ENCODE peak calls at places on chromosome 20, in seven cellular contexts. One of them, this sample, is unnamed.

GRCh38 chr20:62437985-62438384 is 10.6 kb upstream of the RBBP8NL start:
- DNase-seq in K562: no peak
- DNase-seq in HepG2: no peak
- DNase-seq in SK-N-SH: no peak
- DNase-seq in HCT116: no peak
- DNase-seq in GM12878: no peak
- DNase-seq in H1: no peak
- DNase-seq in this sample: no peak

GRCh38 chr20:21436186-21436585 is 38.9 kb upstream of the NKX2-4 start:
- DNase-seq in K562: no peak
- DNase-seq in H1: no peak
- DNase-seq in GM12878: no peak
- DNase-seq in HepG2: peak
- DNase-seq in SK-N-SH: no peak
- DNase-seq in HCT116: peak
- DNase-seq in this sample: no peak

GRCh38 chr20:19603390-19603753 is 154.7 kb upstream of the RIN2 start:
- DNase-seq in K562: no peak
- DNase-seq in HCT116: no peak
- DNase-seq in HepG2: no peak
- DNase-seq in H1: no peak
- DNase-seq in GM12878: no peak
- DNase-seq in SK-N-SH: no peak
- DNase-seq in this sample: no peak

GRCh38 chr20:38172344-38172743 is 7.3 kb upstream of the TGM2 start:
- DNase-seq in HCT116: no peak
- DNase-seq in K562: peak
- DNase-seq in H1: no peak
- DNase-seq in SK-N-SH: no peak
- DNase-seq in GM12878: no peak
- DNase-seq in HepG2: peak
- DNase-seq in this sample: no peak

GRCh38 chr20:21353236-21353635 is 44.1 kb downstream of the NKX2-4 start:
- DNase-seq in HCT116: no peak
- DNase-seq in HepG2: no peak
- DNase-seq in SK-N-SH: no peak
- DNase-seq in GM12878: no peak
- DNase-seq in K562: no peak
- DNase-seq in H1: no peak
- DNase-seq in this sample: no peak

GRCh38 chr20:5691918-5692618 is 58.1 kb upstream of the SHLD1 start:
- DNase-seq in K562: no peak
- DNase-seq in H1: no peak
- DNase-seq in HepG2: peak
- DNase-seq in SK-N-SH: no peak
- DNase-seq in GM12878: peak
- DNase-seq in HCT116: no peak
- DNase-seq in this sample: no peak

GRCh38 chr20:61861054-61861841 is 204.4 kb downstream of the TAF4 start:
- DNase-seq in HepG2: no peak
- DNase-seq in K562: no peak
- DNase-seq in H1: no peak
- DNase-seq in HCT116: no peak
- DNase-seq in GM12878: no peak
- DNase-seq in SK-N-SH: no peak
- DNase-seq in this sample: no peak

GRCh38 chr20:54043044-54043967 is 27.1 kb downstream of the BCAS1 start:
- DNase-seq in HCT116: no peak
- DNase-seq in K562: peak
- DNase-seq in SK-N-SH: no peak
- DNase-seq in GM12878: no peak
- DNase-seq in HepG2: no peak
- DNase-seq in H1: no peak
- DNase-seq in this sample: no peak

GRCh38 chr20:16709017-16709416 is 20.8 kb upstream of the SNRPB2 start:
- DNase-seq in HCT116: no peak
- DNase-seq in SK-N-SH: no peak
- DNase-seq in H1: no peak
- DNase-seq in HepG2: no peak
- DNase-seq in GM12878: no peak
- DNase-seq in K562: no peak
- DNase-seq in this sample: no peak

GRCh38 chr20:51696304-51697118 is 71.7 kb downstream of the ATP9A start:
- DNase-seq in GM12878: no peak
- DNase-seq in K562: no peak
- DNase-seq in HCT116: no peak
- DNase-seq in HepG2: no peak
- DNase-seq in SK-N-SH: peak
- DNase-seq in H1: no peak
- DNase-seq in this sample: no peak

GRCh38 chr20:62069741-62070216 is 4.1 kb upstream of the TAF4 start:
- DNase-seq in H1: no peak
- DNase-seq in HCT116: no peak
- DNase-seq in SK-N-SH: no peak
- DNase-seq in HepG2: no peak
- DNase-seq in GM12878: no peak
- DNase-seq in K562: no peak
- DNase-seq in this sample: no peak

GRCh38 chr20:9916776-9917175 is 77.9 kb upstream of the PAK5 start:
- DNase-seq in K562: no peak
- DNase-seq in SK-N-SH: no peak
- DNase-seq in GM12878: no peak
- DNase-seq in H1: no peak
- DNase-seq in HCT116: no peak
- DNase-seq in HepG2: no peak
- DNase-seq in this sample: no peak

GRCh38 chr20:63819224-63819917 is 11.7 kb downstream of the ZBTB46 start:
- DNase-seq in K562: peak
- DNase-seq in H1: no peak
- DNase-seq in SK-N-SH: no peak
- DNase-seq in GM12878: no peak
- DNase-seq in HCT116: no peak
- DNase-seq in HepG2: peak
- DNase-seq in this sample: peak

GRCh38 chr20:64107736-64108457 is 532 bp upstream of the NPBWR2 start:
- DNase-seq in SK-N-SH: no peak
- DNase-seq in HCT116: no peak
- DNase-seq in K562: peak
- DNase-seq in H1: peak
- DNase-seq in HepG2: no peak
- DNase-seq in GM12878: no peak
- DNase-seq in this sample: no peak

GRCh38 chr20:19404836-19405235 is 192.4 kb downstream of the SLC24A3 start:
- DNase-seq in HepG2: no peak
- DNase-seq in H1: no peak
- DNase-seq in HCT116: no peak
- DNase-seq in SK-N-SH: no peak
- DNase-seq in GM12878: no peak
- DNase-seq in K562: no peak
- DNase-seq in this sample: no peak

GRCh38 chr20:47196091-47197081 is 160.1 kb downstream of the ZMYND8 start:
- DNase-seq in GM12878: peak
- DNase-seq in HCT116: peak
- DNase-seq in SK-N-SH: peak
- DNase-seq in H1: peak
- DNase-seq in K562: peak
- DNase-seq in HepG2: peak
- DNase-seq in this sample: peak

GRCh38 chr20:3781153-3781910 is at the start of gene SPEF1:
- DNase-seq in GM12878: peak
- DNase-seq in K562: peak
- DNase-seq in SK-N-SH: peak
- DNase-seq in HepG2: peak
- DNase-seq in HCT116: peak
- DNase-seq in H1: peak
- DNase-seq in this sample: peak

GRCh38 chr20:7090753-7091310 is 323.3 kb downstream of the BMP2 start:
- DNase-seq in K562: no peak
- DNase-seq in HepG2: no peak
- DNase-seq in GM12878: no peak
- DNase-seq in SK-N-SH: no peak
- DNase-seq in HCT116: no peak
- DNase-seq in H1: no peak
- DNase-seq in this sample: no peak

GRCh38 chr20:11128131-11128831 is 454.5 kb upstream of the JAG1 start:
- DNase-seq in SK-N-SH: no peak
- DNase-seq in K562: no peak
- DNase-seq in H1: no peak
- DNase-seq in HCT116: no peak
- DNase-seq in HepG2: no peak
- DNase-seq in GM12878: no peak
- DNase-seq in this sample: no peak

GRCh38 chr20:24472426-24472825 is 3.0 kb downstream of the SYNDIG1 start:
- DNase-seq in H1: no peak
- DNase-seq in HCT116: no peak
- DNase-seq in GM12878: no peak
- DNase-seq in HepG2: no peak
- DNase-seq in SK-N-SH: no peak
- DNase-seq in K562: no peak
- DNase-seq in this sample: no peak

GRCh38 chr20:24468401-24469115 is 871 bp upstream of the SYNDIG1 start:
- DNase-seq in K562: no peak
- DNase-seq in H1: no peak
- DNase-seq in HepG2: no peak
- DNase-seq in SK-N-SH: no peak
- DNase-seq in HCT116: no peak
- DNase-seq in GM12878: no peak
- DNase-seq in this sample: no peak

GRCh38 chr20:24470782-24471582 is 1.6 kb downstream of the SYNDIG1 start:
- DNase-seq in K562: no peak
- DNase-seq in H1: peak
- DNase-seq in HepG2: no peak
- DNase-seq in GM12878: no peak
- DNase-seq in SK-N-SH: no peak
- DNase-seq in HCT116: no peak
- DNase-seq in this sample: no peak

GRCh38 chr20:24470031-24470781 is 777 bp downstream of the SYNDIG1 start:
- DNase-seq in GM12878: no peak
- DNase-seq in HepG2: no peak
- DNase-seq in K562: no peak
- DNase-seq in H1: peak
- DNase-seq in SK-N-SH: peak
- DNase-seq in HCT116: no peak
- DNase-seq in this sample: no peak

GRCh38 chr20:24469116-24470030 is at the start of gene SYNDIG1:
- DNase-seq in GM12878: no peak
- DNase-seq in K562: no peak
- DNase-seq in SK-N-SH: peak
- DNase-seq in HCT116: no peak
- DNase-seq in H1: peak
- DNase-seq in HepG2: no peak
- DNase-seq in this sample: no peak
- TF ChIP-seq JUND in GM12878: no peak
- TF ChIP-seq JUND in K562: no peak
- TF ChIP-seq JUND in SK-N-SH: no peak
- TF ChIP-seq JUND in HCT116: no peak
- TF ChIP-seq JUND in H1: no peak
- TF ChIP-seq JUND in HepG2: no peak
- TF ChIP-seq JUND in this sample: no peak

GRCh38 chr20:33522256-33522820 is 32.4 kb downstream of the CBFA2T2 start:
- DNase-seq in H1: no peak
- DNase-seq in GM12878: no peak
- DNase-seq in HCT116: no peak
- DNase-seq in SK-N-SH: no peak
- DNase-seq in K562: peak
- DNase-seq in HepG2: no peak
- DNase-seq in this sample: no peak

GRCh38 chr20:33515569-33516216 is 25.8 kb downstream of the CBFA2T2 start:
- DNase-seq in K562: peak
- DNase-seq in HepG2: peak
- DNase-seq in GM12878: no peak
- DNase-seq in HCT116: no peak
- DNase-seq in SK-N-SH: no peak
- DNase-seq in H1: no peak
- DNase-seq in this sample: no peak

GRCh38 chr20:33521461-33521860 is 31.6 kb downstream of the CBFA2T2 start:
- DNase-seq in HepG2: no peak
- DNase-seq in H1: no peak
- DNase-seq in GM12878: no peak
- DNase-seq in HCT116: no peak
- DNase-seq in SK-N-SH: no peak
- DNase-seq in K562: no peak
- DNase-seq in this sample: no peak

GRCh38 chr20:33516882-33517281 is 27.0 kb downstream of the CBFA2T2 start:
- DNase-seq in K562: peak
- DNase-seq in H1: no peak
- DNase-seq in HCT116: no peak
- DNase-seq in HepG2: no peak
- DNase-seq in SK-N-SH: no peak
- DNase-seq in GM12878: no peak
- DNase-seq in this sample: no peak

DNA sequence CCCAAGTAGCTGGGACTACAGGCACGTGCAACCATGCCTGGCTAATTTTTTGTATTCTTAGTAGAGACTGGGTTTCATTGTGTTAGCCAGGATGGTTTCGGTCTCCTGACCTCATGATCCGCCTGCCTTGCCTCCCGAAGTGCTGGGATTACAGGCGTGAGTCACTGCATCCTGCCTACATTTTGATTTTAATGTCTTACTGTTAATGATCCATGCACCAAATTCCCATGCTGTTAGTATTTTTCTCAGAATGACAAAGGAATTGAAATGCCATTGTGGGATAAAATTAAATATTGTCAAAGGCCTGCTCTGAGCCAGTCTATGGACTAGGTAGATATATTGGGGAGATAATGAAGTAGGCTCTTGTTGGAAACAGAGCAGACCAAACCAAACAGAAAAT is 28.2 kb downstream of the CBFA2T2 start:
- DNase-seq in K562: no peak
- DNase-seq in HCT116: no peak
- DNase-seq in HepG2: no peak
- DNase-seq in H1: no peak
- DNase-seq in GM12878: no peak
- DNase-seq in SK-N-SH: no peak
- DNase-seq in this sample: no peak
- TF ChIP-seq JUND in K562: no peak
- TF ChIP-seq JUND in HCT116: no peak
- TF ChIP-seq JUND in HepG2: no peak
- TF ChIP-seq JUND in H1: no peak
- TF ChIP-seq JUND in GM12878: no peak
- TF ChIP-seq JUND in SK-N-SH: no peak
- TF ChIP-seq JUND in this sample: no peak

GRCh38 chr20:32160341-32160740 is 47.2 kb downstream of the PLAGL2 start:
- DNase-seq in SK-N-SH: no peak
- DNase-seq in HepG2: no peak
- DNase-seq in GM12878: no peak
- DNase-seq in HCT116: no peak
- DNase-seq in K562: no peak
- DNase-seq in H1: no peak
- DNase-seq in this sample: no peak
- TF ChIP-seq JUND in SK-N-SH: no peak
- TF ChIP-seq JUND in HepG2: no peak
- TF ChIP-seq JUND in GM12878: no peak
- TF ChIP-seq JUND in HCT116: no peak
- TF ChIP-seq JUND in K562: no peak
- TF ChIP-seq JUND in H1: no peak
- TF ChIP-seq JUND in this sample: no peak

DNA sequence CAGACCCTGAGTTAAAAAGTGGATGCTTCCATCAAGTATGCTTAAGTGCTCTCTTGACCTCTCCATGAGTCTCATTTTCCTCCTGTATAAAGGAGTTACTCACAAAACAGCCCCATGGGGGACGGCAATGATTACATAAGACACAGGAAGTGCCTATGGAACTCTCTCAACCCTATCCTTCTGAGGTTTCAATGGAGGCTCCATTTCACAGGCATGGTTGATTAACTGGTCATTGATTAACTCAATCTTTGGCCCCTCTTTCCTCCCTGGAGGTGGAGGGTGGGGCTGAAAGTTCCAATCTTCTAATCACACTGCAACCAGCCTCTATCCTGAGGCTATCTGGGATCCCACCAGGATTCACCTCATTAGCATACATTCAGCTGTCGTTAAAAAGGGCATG is 29.3 kb downstream of the CST8 start:
- DNase-seq in GM12878: no peak
- DNase-seq in K562: no peak
- DNase-seq in HepG2: peak
- DNase-seq in H1: no peak
- DNase-seq in SK-N-SH: no peak
- DNase-seq in HCT116: no peak
- DNase-seq in this sample: no peak
- TF ChIP-seq JUND in GM12878: no peak
- TF ChIP-seq JUND in K562: no peak
- TF ChIP-seq JUND in HepG2: no peak
- TF ChIP-seq JUND in H1: no peak
- TF ChIP-seq JUND in SK-N-SH: no peak
- TF ChIP-seq JUND in HCT116: no peak
- TF ChIP-seq JUND in this sample: no peak

This sample was measured in T47D.